ENCODE peak calls at places on chromosomes 16 and 17, in four cellular contexts. O, N, I and L are unnamed samples.

GRCh38 chr17:83101805-83102480 is 22.5 kb downstream of the METRNL start:
- DNase-seq in O (no peak), N (no peak), I (no peak), L (peak; percentile 77)

GRCh38 chr16:78430281-78430680 is 330.8 kb downstream of the WWOX start:
- DNase-seq in O (no peak), N (no peak), I (no peak), L (no peak)

GRCh38 chr16:80659865-80660264 is 119.1 kb downstream of the DYNLRB2 start:
- DNase-seq in O (no peak), N (no peak), I (no peak), L (no peak)

GRCh38 chr16:12150600-12150999 is 174.1 kb downstream of the SNX29 start:
- DNase-seq in O (no peak), N (no peak), I (no peak), L (no peak)

GRCh38 chr16:86931410-86931941 is 353.1 kb downstream of the FOXL1 start:
- DNase-seq in O (no peak), N (peak; percentile 74), I (no peak), L (no peak)

GRCh38 chr17:72648702-72649101 is 443.8 kb downstream of the SLC39A11 start:
- DNase-seq in O (no peak), N (no peak), I (no peak), L (no peak)

GRCh38 chr16:72814226-72814625 is 233.7 kb downstream of the ZFHX3 start:
- DNase-seq in O (no peak), N (no peak), I (no peak), L (no peak)

GRCh38 chr16:71956500-71956899 is 43.7 kb downstream of the PKD1L3 start:
- DNase-seq in O (no peak), N (peak; percentile 5), I (no peak), L (no peak)

GRCh38 chr16:48231675-48232214 is 12.4 kb upstream of the LONP2 start:
- DNase-seq in O (no peak), N (peak; percentile 70), I (peak; percentile 29), L (peak; percentile 35)

GRCh38 chr17:50841949-50842354 is 6.6 kb downstream of the WFIKKN2 start:
- DNase-seq in O (peak; percentile 82), N (peak; percentile 68), I (peak; percentile 76), L (peak; percentile 83)

GRCh38 chr17:46911311-46911710 is 11.6 kb upstream of the GOSR2 start:
- DNase-seq in O (no peak), N (no peak), I (no peak), L (no peak)

GRCh38 chr17:44546711-44547606 is 10.3 kb upstream of the FZD2 start:
- DNase-seq in O (no peak), N (peak; percentile 63), I (no peak), L (no peak)

GRCh38 chr17:78394209-78394608 is 15.8 kb downstream of the PGS1 start:
- DNase-seq in O (no peak), N (no peak), I (no peak), L (no peak)

GRCh38 chr17:82794781-82795505 is 43.1 kb downstream of the TBCD start:
- DNase-seq in O (no peak), N (no peak), I (no peak), L (no peak)

GRCh38 chr17:30477758-30478115 is 529 bp downstream of the GOSR1 start:
- DNase-seq in O (no peak), N (no peak), I (no peak), L (peak; percentile 18)

GRCh38 chr17:68182940-68183551 is 64.8 kb upstream of the AMZ2 start:
- DNase-seq in O (no peak), N (no peak), I (peak; percentile 26), L (no peak)

GRCh38 chr16:14347706-14348105 is 276.6 kb downstream of the MRTFB start:
- DNase-seq in O (no peak), N (no peak), I (no peak), L (no peak)

GRCh38 chr17:80835816-80836657 is 155.6 kb upstream of the CHMP6 start:
- DNase-seq in O (no peak), N (no peak), I (no peak), L (no peak)

GRCh38 chr17:42774066-42774750 is 959 bp downstream of the VPS25 start:
- DNase-seq in O (no peak), N (no peak), I (no peak), L (no peak)

GRCh38 chr16:56355221-56355620 is 70.1 kb downstream of the AMFR start:
- DNase-seq in O (no peak), N (no peak), I (no peak), L (no peak)

GRCh38 chr17:77316651-77317050 is 175.9 kb downstream of the SEC14L1 start:
- DNase-seq in O (no peak), N (no peak), I (no peak), L (no peak)

GRCh38 chr17:44203731-44204452 is 4.2 kb upstream of the ATXN7L3 start:
- DNase-seq in O (no peak), N (peak; percentile 72), I (no peak), L (no peak)

GRCh38 chr17:38451840-38452529 is 23.7 kb downstream of the ARHGAP23 start:
- DNase-seq in O (no peak), N (peak; percentile 82), I (peak; percentile 68), L (no peak)

GRCh38 chr17:38451030-38451839 is 23.0 kb downstream of the ARHGAP23 start:
- DNase-seq in O (no peak), N (peak; percentile 52), I (peak; percentile 92), L (no peak)

GRCh38 chr17:38449364-38449763 is 21.1 kb downstream of the ARHGAP23 start:
- DNase-seq in O (no peak), N (no peak), I (peak; percentile 95), L (no peak)

GRCh38 chr17:38452719-38453118 is 24.5 kb downstream of the ARHGAP23 start:
- DNase-seq in O (no peak), N (no peak), I (no peak), L (no peak)

DNA sequence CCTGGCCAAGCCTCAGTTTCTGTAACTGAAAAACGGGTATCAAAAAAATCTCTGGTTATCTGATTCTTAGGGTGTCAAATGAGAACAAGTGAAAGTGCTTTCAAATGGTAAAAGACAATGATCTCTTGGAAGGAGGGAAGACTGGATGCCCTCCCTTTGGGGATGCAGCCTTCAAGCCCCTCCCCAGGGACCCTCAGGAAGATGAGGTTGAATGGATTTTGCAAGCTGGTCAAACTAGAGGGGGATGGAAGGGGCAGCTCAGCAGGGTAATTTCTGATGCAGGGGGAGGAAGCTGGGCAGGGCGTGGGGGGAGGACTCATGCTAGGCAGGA is 22.4 kb downstream of the ARHGAP23 start:
- DNase-seq in O (no peak), N (no peak), I (no peak), L (no peak)
- H3K4me1 ChIP-seq in O (no peaks in the 10 kb centered on the region), N (peaks cover 45% of the 10 kb centered on the region), I (peaks cover 82% of the 10 kb centered on the region), L (no peaks in the 10 kb centered on the region)

GRCh38 chr17:57595942-57596695 is 149.0 kb downstream of the CCDC182 start:
- DNase-seq in O (no peak), N (no peak), I (no peak), L (no peak)
- H3K4me1 ChIP-seq in O (peaks cover 10% of the 10 kb centered on the region), N (no peaks in the 10 kb centered on the region), I (no peaks in the 10 kb centered on the region), L (no peaks in the 10 kb centered on the region)

DNA sequence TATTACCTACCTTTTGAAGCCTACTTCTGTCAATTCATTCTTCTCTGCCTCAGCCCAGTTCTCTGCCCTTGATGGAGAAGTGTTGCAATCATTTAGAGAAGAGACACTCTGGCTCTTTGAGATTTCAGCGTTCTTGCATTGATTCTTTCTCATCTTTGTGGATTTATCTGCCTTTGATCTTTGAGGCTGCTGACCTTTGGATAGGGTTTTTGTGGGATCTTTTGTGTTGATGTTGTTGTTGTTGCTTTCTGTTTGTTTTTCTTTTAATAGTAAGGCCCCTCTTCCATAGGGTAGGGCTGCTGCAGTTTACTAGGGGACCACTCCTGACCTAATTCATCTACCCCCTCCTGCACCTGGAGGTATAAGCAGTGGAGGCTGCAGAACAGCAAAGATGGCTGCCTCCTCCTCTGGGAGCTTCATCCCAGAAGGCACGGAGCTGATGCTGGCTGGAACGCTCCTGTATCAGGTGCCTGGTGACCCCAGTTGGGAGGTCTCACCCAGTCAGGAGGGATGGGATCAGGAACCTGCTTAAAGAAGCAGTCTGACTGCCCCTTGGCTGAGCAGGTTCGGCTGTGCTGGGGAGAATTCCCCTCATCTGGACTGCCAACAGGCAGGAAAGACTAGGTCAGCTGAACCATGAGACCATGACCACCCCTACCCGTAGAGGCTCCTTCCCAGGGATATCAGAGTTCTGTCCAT is 28.0 kb downstream of the NFATC3 start:
- DNase-seq in O (no peak), N (no peak), I (no peak), L (no peak)
- H3K4me1 ChIP-seq in O (no peaks in the 10 kb centered on the region), N (no peaks in the 10 kb centered on the region), I (no peaks in the 10 kb centered on the region), L (no peaks in the 10 kb centered on the region)

DNA sequence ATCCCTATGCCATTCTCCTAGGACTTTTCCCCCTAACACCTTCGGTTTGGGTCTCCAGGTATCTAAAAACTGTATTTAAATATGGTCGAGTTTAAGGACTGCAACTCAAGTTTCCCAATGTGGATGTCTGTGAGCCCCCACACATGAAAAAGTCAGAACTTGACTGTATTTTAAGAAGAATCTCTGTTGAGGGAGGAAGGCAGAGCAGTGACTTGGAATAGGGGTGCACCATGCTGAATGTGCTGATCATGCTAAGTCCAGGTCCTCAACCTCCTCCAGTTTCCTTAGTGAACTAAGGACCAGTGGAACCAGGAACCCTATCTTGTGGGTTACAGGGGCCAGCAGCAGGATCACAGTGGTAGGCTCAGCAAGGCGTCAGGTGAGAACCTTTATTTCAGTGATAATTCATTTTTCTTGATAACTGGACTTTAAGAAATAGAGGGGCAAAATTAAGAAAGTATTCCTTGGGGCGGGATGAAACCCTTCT is 19.5 kb downstream of the GRB7 start:
- DNase-seq in O (no peak), N (no peak), I (no peak), L (no peak)
- H3K4me1 ChIP-seq in O (peaks cover 18% of the 10 kb centered on the region), N (peaks cover 2% of the 10 kb centered on the region), I (peaks cover 20% of the 10 kb centered on the region), L (no peaks in the 10 kb centered on the region)

GRCh38 chr16:88437367-88437964 is 15.6 kb upstream of the ZFPM1 start:
- DNase-seq in O (peak; percentile 59), N (peak; percentile 26), I (peak; percentile 30), L (peak; percentile 67)
- H3K4me1 ChIP-seq in O (peaks cover 8% of the 10 kb centered on the region), N (no peaks in the 10 kb centered on the region), I (no peaks in the 10 kb centered on the region), L (no peaks in the 10 kb centered on the region)

DNA sequence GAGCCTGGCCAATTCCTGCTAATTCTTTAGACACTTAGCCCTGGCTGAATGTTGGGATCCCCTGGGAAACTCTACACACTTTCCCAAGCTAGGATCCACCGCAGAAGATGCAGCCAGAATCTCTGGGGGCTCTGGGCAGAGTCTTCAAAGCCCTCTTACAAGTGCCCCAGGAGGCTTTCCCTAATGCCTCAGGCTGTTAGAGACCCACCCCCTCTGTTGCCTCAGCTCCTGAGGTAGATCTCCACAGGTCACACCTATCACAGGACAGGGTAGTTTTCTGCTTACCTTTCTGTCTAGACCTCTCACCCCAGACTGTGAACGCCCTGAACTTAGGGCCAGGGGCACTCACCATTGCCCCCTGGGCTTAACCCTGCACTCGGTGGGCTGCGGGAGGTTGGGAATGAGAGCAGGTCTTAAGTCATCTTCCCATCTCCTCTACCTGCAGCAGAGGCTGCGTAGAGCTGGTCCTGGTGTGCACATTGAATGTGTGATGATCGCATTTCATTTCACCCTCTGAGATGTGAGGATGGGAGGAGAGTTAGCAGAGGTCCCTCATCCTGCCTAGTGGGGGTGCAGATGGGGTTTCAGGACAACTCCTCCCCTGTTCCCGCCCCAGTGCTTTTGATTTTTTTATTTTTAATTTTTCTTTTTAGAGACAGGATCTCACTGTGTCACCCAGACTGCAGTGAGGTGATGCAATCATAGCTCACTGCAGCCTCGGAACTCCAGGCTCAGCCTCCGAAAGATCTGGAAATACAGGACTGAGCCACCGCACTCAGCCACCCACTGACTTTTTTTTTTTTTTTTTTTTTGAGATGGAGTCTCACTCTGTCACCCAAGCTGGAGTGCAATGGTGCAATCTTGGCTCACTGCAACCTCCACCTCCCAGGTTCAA is 89.0 kb upstream of the LHX1 start:
- DNase-seq in O (no peak), N (no peak), I (no peak), L (no peak)
- H3K4me1 ChIP-seq in O (no peaks in the 10 kb centered on the region), N (peaks cover 2% of the 10 kb centered on the region), I (peaks cover 25% of the 10 kb centered on the region), L (no peaks in the 10 kb centered on the region)